ENCODE peak calls at places on chromosomes 16 and 17, in five cellular contexts. E is left ventricle myocardium inferior; B is CD8-positive, alpha-beta T cell; K is progenitor cell of endocrine pancreas; D is Calu3. F is an unnamed sample.

GRCh38 chr17:70313031-70313430 is 143.7 kb downstream of the KCNJ2 start:
- DNase-seq in E (no peak), B (no peak), K (no peak), D (no peak), F (no peak)

GRCh38 chr17:73030995-73031394 is 61.5 kb downstream of the SLC39A11 start:
- DNase-seq in E (no peak), B (no peak), K (no peak), D (no peak), F (no peak)

GRCh38 chr17:65204001-65204400 is 66.8 kb downstream of the RGS9 start:
- DNase-seq in E (no peak), B (no peak), K (no peak), D (no peak), F (no peak)

GRCh38 chr16:12155235-12155634 is 178.7 kb downstream of the SNX29 start:
- DNase-seq in E (no peak), B (no peak), K (no peak), D (no peak), F (no peak)

GRCh38 chr16:30948956-30949654 is at the start of gene ORAI3:
- DNase-seq in E (peak; percentile 84), B (peak; percentile 40), K (peak; percentile 45), D (peak; percentile 76), F (no peak)

GRCh38 chr17:43917348-43918025 is 10.2 kb upstream of the MPP2 start:
- DNase-seq in E (peak; percentile 43), B (peak; percentile 50), K (no peak), D (no peak), F (no peak)

GRCh38 chr17:73400915-73401545 is 89.2 kb upstream of the CDC42EP4 start:
- DNase-seq in E (no peak), B (no peak), K (no peak), D (no peak), F (no peak)

GRCh38 chr17:50013079-50013478 is 18.1 kb upstream of the DLX3 start:
- DNase-seq in E (no peak), B (no peak), K (no peak), D (no peak), F (no peak)

GRCh38 chr17:9389116-9389515 is 186.5 kb downstream of the STX8 start:
- DNase-seq in E (no peak), B (no peak), K (no peak), D (peak; percentile 50), F (no peak)

GRCh38 chr17:39195568-39196160 is 1.8 kb downstream of the CACNB1 start:
- DNase-seq in E (no peak), B (no peak), K (no peak), D (no peak), F (no peak)

GRCh38 chr17:17343896-17344506 is 40.8 kb downstream of the NT5M start:
- DNase-seq in E (no peak), B (no peak), K (no peak), D (no peak), F (peak; percentile 8)

GRCh38 chr17:45160505-45161287 is 979 bp upstream of the HEXIM2 start:
- DNase-seq in E (peak; percentile 74), B (peak; percentile 61), K (peak; percentile 78), D (peak; percentile 87), F (peak; percentile 51)

GRCh38 chr16:86681440-86681838 is 103.1 kb downstream of the FOXL1 start:
- DNase-seq in E (peak; percentile 54), B (no peak), K (no peak), D (no peak), F (no peak)

GRCh38 chr16:14004719-14005315 is 66.3 kb upstream of the MRTFB start:
- DNase-seq in E (no peak), B (no peak), K (no peak), D (no peak), F (no peak)

GRCh38 chr17:32341857-32342602 is at the start of gene C17orf75:
- DNase-seq in E (peak; percentile 80), B (peak; percentile 78), K (peak; percentile 65), D (peak; percentile 87), F (peak; percentile 36)

GRCh38 chr17:61419496-61420046 is 19.9 kb downstream of the TBX2 start:
- DNase-seq in E (no peak), B (no peak), K (no peak), D (no peak), F (no peak)

GRCh38 chr16:86905302-86905701 is 327.0 kb downstream of the FOXL1 start:
- DNase-seq in E (no peak), B (no peak), K (no peak), D (no peak), F (no peak)

GRCh38 chr16:87924041-87924851 is 12.1 kb downstream of the CA5A start:
- DNase-seq in E (no peak), B (no peak), K (no peak), D (no peak), F (no peak)

GRCh38 chr17:40355123-40355803 is 9.3 kb downstream of the GJD3 start:
- DNase-seq in E (peak; percentile 79), B (peak; percentile 88), K (peak; percentile 87), D (peak; percentile 100), F (peak; percentile 88)

GRCh38 chr17:63626551-63627228 is 4.5 kb downstream of the MAP3K3 start:
- DNase-seq in E (no peak), B (no peak), K (no peak), D (no peak), F (no peak)

GRCh38 chr17:48868916-48869500 is 23.6 kb upstream of the ATP5MC1 start:
- DNase-seq in E (no peak), B (no peak), K (no peak), D (no peak), F (no peak)

GRCh38 chr17:70882504-70882903 is 713.2 kb downstream of the KCNJ2 start:
- DNase-seq in E (no peak), B (no peak), K (no peak), D (no peak), F (no peak)

GRCh38 chr17:38724337-38724988 is 5.7 kb upstream of the CISD3 start:
- DNase-seq in E (peak; percentile 72), B (no peak), K (no peak), D (no peak), F (no peak)

GRCh38 chr16:55494994-55495421 is 13.9 kb upstream of the LPCAT2 start:
- DNase-seq in E (no peak), B (no peak), K (no peak), D (peak; percentile 24), F (no peak)

GRCh38 chr16:13923703-13924298 is 3.8 kb downstream of the ERCC4 start:
- DNase-seq in E (no peak), B (no peak), K (no peak), D (no peak), F (no peak)

GRCh38 chr17:67032985-67033384 is 11.4 kb upstream of the CACNG1 start:
- DNase-seq in E (no peak), B (no peak), K (no peak), D (no peak), F (no peak)

GRCh38 chr17:41777579-41778188 is 8.8 kb downstream of the JUP start:
- DNase-seq in E (peak; percentile 83), B (no peak), K (no peak), D (peak; percentile 50), F (no peak)

GRCh38 chr17:263271-263670 is 81.8 kb upstream of the DOC2B start:
- DNase-seq in E (no peak), B (no peak), K (no peak), D (no peak), F (no peak)

GRCh38 chr17:49112936-49113335 is 19.6 kb upstream of the B4GALNT2 start:
- DNase-seq in E (no peak), B (no peak), K (no peak), D (no peak), F (no peak)

GRCh38 chr17:978110-979093 is 1.2 kb downstream of the NXN start:
- DNase-seq in E (peak; percentile 55), B (no peak), K (peak; percentile 36), D (no peak), F (no peak)

DNA sequence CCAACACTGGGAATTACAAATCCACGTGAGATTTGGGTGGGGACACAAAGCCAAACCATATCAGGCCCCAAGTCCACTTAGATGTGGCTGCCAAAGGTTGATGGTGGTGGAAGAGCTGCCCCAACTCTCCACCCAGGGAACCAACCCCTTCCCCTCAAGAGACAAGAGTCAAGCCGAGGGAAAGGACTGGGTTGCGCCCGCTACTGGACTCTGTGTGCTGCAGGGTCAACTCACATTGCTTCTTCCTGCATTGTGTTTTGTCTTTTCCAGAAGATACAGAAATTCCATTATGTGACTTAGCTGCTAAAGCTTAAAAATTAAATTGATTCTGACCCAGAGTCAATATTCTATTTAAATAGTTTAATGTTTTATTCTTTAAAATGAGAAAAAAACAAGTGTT is 58.5 kb downstream of the ADAMTS18 start:
- DNase-seq in E (no peak), B (no peak), K (no peak), D (no peak), F (no peak)
- TF ChIP-seq CTCF in E (no peak), B (no peak), K (no peak), D (no peak), F (no peak)

GRCh38 chr17:34163681-34164080 is 91.4 kb upstream of the CCL2 start:
- DNase-seq in E (no peak), B (no peak), K (no peak), D (no peak), F (no peak)
- TF ChIP-seq CTCF in E (peak; percentile 61), B (no peak), K (peak; percentile 57), D (no peak), F (no peak)

DNA sequence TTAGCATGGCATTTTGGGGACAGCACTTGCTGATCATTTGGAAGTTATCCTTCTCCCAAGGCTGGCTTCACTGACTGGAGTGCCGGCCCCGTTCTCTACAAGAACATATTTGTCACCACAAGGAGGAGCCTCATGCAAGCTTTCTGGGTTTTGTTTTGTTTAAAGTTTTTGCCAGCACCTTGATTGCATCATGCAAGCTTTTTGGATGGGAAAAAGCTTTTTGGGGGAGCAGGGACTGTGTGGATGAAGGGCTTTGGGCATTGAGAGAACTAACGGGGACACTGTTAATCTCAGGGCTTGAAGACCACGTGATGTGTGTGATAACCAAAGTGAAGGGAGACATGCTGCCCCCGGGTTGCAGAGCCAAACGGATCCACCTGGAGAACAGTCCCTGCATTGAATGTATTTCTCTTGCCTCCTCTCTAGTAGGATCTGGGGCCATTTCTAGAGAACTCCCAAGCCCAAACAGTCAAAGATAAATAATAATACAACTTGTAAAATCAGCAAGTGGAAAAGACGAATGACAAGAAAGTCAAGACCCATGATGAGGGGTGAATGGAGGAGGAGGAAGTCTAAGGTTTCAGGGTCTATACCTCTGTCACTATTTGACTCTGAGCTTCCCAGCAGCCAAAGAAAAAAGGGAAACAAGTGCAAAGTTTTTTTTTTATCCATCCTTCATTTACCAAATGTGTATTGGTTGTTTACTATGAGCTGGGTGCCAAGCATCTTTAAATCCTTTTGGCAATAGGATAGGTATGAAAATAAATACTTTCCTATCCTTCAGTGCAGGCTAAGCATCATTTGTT is 17.2 kb downstream of the TMEM114 start:
- DNase-seq in E (no peak), B (no peak), K (no peak), D (peak; percentile 53), F (no peak)
- TF ChIP-seq CTCF in E (peak; percentile 47), B (no peak), K (peak; percentile 65), D (peak; percentile 49), F (no peak)

GRCh38 chr16:2296662-2297505 is 29.0 kb upstream of the RNPS1 start:
- DNase-seq in E (no peak), B (peak; percentile 13), K (no peak), D (peak; percentile 39), F (no peak)
- TF ChIP-seq CTCF in E (peak; percentile 57), B (no peak), K (peak; percentile 26), D (peak; percentile 29), F (no peak)

GRCh38 chr16:79519448-79519847 is 81.1 kb downstream of the MAF start:
- DNase-seq in E (peak; percentile 33), B (no peak), K (no peak), D (no peak), F (no peak)
- TF ChIP-seq CTCF in E (no peak), B (no peak), K (no peak), D (no peak), F (no peak)